ENCODE peak calls at places on chromosome 1, in ten cellular contexts. W is fibroblast of pulmonary artery; X is breast epithelium; O is Panc1; F is GM23338; R is fibroblast of mammary gland; V is GM20000; M is AG10803; Q is CD4-positive, alpha-beta T cell; N is A673. U is an unnamed sample.

GRCh38 chr1:7831458-7831857 is 21.4 kb downstream of the UTS2 start:
- DNase-seq in N (no peak), Q (no peak), O (no peak), W (no peak), M (no peak), V (no peak), X (no peak), R (no peak), F (no peak), U (no peak)

GRCh38 chr1:9111957-9112356 is 16.9 kb downstream of the GPR157 start:
- DNase-seq in F (no peak), X (peak), W (no peak), M (no peak), N (no peak), Q (no peak), O (no peak), R (no peak), V (no peak), U (no peak)

GRCh38 chr1:238673561-238673960 is 712.8 kb upstream of the CHRM3 start:
- DNase-seq in W (no peak), R (no peak), V (no peak), Q (no peak), X (no peak), M (no peak), F (peak), N (no peak), O (no peak), U (no peak)

GRCh38 chr1:187408217-187409004 is 579.7 kb downstream of the PLA2G4A start:
- DNase-seq in O (no peak), R (no peak), N (peak), Q (no peak), W (peak), F (no peak), M (peak), V (no peak), X (no peak), U (no peak)

GRCh38 chr1:10939654-10940450 is 72.6 kb upstream of the TARDBP start:
- DNase-seq in V (peak), O (no peak), W (no peak), X (no peak), F (no peak), R (no peak), M (peak), N (peak), Q (no peak), U (no peak)

GRCh38 chr1:39858315-39858714 is 25.0 kb downstream of the TRIT1 start:
- DNase-seq in W (no peak), R (no peak), X (no peak), N (no peak), V (no peak), F (no peak), M (no peak), O (no peak), Q (no peak), U (no peak)

GRCh38 chr1:39776400-39776713 is 5.2 kb upstream of the OXCT2 start:
- DNase-seq in R (no peak), F (no peak), V (peak), X (no peak), Q (no peak), O (no peak), M (no peak), N (no peak), W (no peak), U (peak)

GRCh38 chr1:87335175-87335992 is 6.7 kb downstream of the LMO4 start:
- DNase-seq in F (peak), R (no peak), W (peak), X (peak), M (peak), V (peak), O (no peak), Q (peak), N (peak), U (no peak)

GRCh38 chr1:4597020-4597419 is 57.4 kb upstream of the AJAP1 start:
- DNase-seq in F (no peak), Q (no peak), N (no peak), W (no peak), X (no peak), V (no peak), O (no peak), R (no peak), M (no peak), U (no peak)

GRCh38 chr1:230365723-230366307 is 60.3 kb downstream of the PGBD5 start:
- DNase-seq in M (no peak), X (no peak), R (no peak), O (no peak), W (no peak), N (no peak), Q (no peak), V (no peak), F (peak), U (no peak)

GRCh38 chr1:96722161-96722908 is 751 bp downstream of the PTBP2 start:
- DNase-seq in V (no peak), X (peak), Q (no peak), N (peak), W (peak), O (peak), R (peak), F (peak), M (peak), U (peak)

GRCh38 chr1:109091196-109092193 is 931 bp downstream of the TMEM167B start:
- DNase-seq in Q (no peak), R (peak), M (peak), W (peak), V (no peak), N (no peak), F (peak), X (no peak), O (no peak), U (no peak)

GRCh38 chr1:21099034-21099868 is 77.4 kb downstream of the EIF4G3 start:
- DNase-seq in O (no peak), M (no peak), W (peak), X (no peak), V (no peak), Q (no peak), N (no peak), F (no peak), R (peak), U (no peak)

GRCh38 chr1:24277420-24278169 is 41.6 kb upstream of the GRHL3 start:
- DNase-seq in O (no peak), M (peak), R (peak), N (peak), X (no peak), Q (no peak), V (peak), W (peak), F (no peak), U (no peak)

GRCh38 chr1:179141592-179142244 is 59.8 kb downstream of the TOR3A start:
- DNase-seq in F (no peak), M (peak), V (peak), Q (no peak), W (peak), N (peak), O (no peak), X (no peak), R (peak), U (no peak)

GRCh38 chr1:229689273-229689672 is 63.2 kb downstream of the URB2 start:
- DNase-seq in W (no peak), X (no peak), M (no peak), V (no peak), O (no peak), F (no peak), N (no peak), Q (no peak), R (no peak), U (no peak)

GRCh38 chr1:203828002-203828401 is 32.6 kb downstream of the ZBED6 start:
- DNase-seq in N (no peak), F (no peak), O (no peak), X (no peak), R (no peak), M (no peak), V (no peak), Q (no peak), W (no peak), U (no peak)

GRCh38 chr1:196423612-196424011 is 184.6 kb downstream of the KCNT2 start:
- DNase-seq in V (no peak), F (no peak), R (no peak), M (no peak), Q (no peak), N (no peak), X (no peak), O (no peak), W (peak), U (no peak)

GRCh38 chr1:193498088-193498605 is 311.7 kb upstream of the B3GALT2 start:
- DNase-seq in F (peak), M (no peak), Q (no peak), X (no peak), O (no peak), N (no peak), W (peak), V (no peak), R (no peak), U (no peak)

GRCh38 chr1:245677446-245678240 is 522.9 kb downstream of the KIF26B start:
- DNase-seq in W (peak), F (no peak), Q (no peak), O (no peak), M (peak), N (no peak), X (no peak), V (no peak), R (peak), U (no peak)

GRCh38 chr1:206469411-206469932 is 804 bp upstream of the IKBKE start:
- DNase-seq in F (peak), X (no peak), O (no peak), M (no peak), W (no peak), Q (peak), V (peak), R (no peak), N (no peak), U (no peak)

GRCh38 chr1:247357062-247357780 is 25.6 kb upstream of the ZNF496 start:
- DNase-seq in N (no peak), X (no peak), R (peak), W (peak), V (no peak), Q (no peak), M (no peak), O (no peak), F (peak), U (no peak)

GRCh38 chr1:20187103-20187812 is 940 bp upstream of the PLA2G2C start:
- DNase-seq in O (no peak), F (peak), M (no peak), V (no peak), Q (no peak), R (no peak), W (no peak), N (no peak), X (peak), U (no peak)

GRCh38 chr1:235583511-235584001 is 66.0 kb downstream of the GNG4 start:
- DNase-seq in W (no peak), F (no peak), V (no peak), X (peak), O (no peak), M (no peak), N (no peak), R (peak), Q (no peak), U (no peak)

GRCh38 chr1:51567653-51568052 is 48.6 kb upstream of the EPS15 start:
- DNase-seq in Q (no peak), R (peak), F (no peak), X (no peak), W (peak), N (no peak), V (no peak), M (peak), O (no peak), U (no peak)

GRCh38 chr1:51572365-51572764 is 44.5 kb upstream of the OSBPL9 start:
- DNase-seq in V (no peak), Q (no peak), R (no peak), F (no peak), N (no peak), W (no peak), X (no peak), O (no peak), M (no peak), U (no peak)

GRCh38 chr1:51568231-51568935 is 48.5 kb upstream of the OSBPL9 start:
- DNase-seq in M (no peak), Q (no peak), O (no peak), W (no peak), V (no peak), F (no peak), X (no peak), N (no peak), R (no peak), U (no peak)

GRCh38 chr1:51570063-51570720 is 46.7 kb upstream of the OSBPL9 start:
- DNase-seq in V (peak), F (no peak), Q (no peak), X (no peak), M (no peak), O (no peak), R (no peak), W (no peak), N (no peak), U (no peak)

DNA sequence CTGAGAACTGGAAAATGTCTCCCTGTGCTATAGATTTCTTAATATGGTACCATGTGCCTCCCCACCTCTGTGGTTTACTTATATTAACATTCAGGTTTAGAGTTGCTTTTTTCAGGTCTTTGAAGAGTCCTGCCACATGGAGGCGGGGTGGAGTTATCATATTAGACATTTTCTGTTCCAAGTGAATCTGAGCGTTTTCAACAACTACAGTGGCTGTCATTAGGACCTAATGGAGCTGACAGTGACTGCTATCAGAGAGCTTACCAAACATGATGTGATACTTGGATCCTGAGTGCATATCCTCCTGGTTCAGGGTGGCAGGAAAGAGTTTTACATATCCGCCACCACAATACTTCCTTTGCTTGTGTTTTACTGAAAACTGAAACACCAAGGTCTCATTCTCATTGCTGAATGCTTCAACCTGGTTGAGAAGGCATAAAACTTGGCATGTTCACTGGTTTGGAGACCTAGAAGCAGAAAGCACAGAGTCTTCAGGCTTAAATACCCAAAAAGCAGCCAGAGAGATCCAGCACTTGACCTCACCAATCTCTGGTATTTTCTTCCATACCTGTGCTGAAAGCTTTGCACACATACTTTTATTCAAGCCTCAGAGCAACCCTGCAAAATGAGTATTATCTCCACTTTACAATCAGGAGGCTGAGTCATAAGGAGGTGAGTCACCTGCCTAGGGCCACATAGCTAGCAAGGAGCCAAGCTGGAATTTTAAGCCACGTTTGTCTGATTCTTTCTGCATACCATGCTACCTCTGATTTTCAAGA is 47.4 kb upstream of the OSBPL9 start:
- DNase-seq in N (peak), F (peak), V (peak), O (peak), R (peak), X (peak), M (peak), W (peak), Q (no peak), U (no peak)
- TF ChIP-seq CTCF in N (peak), F (no peak), V (no peak), O (peak), R (peak), X (no peak), M (peak), W (peak), Q (no peak), U (no peak)

GRCh38 chr1:208080396-208081276 is 163.5 kb downstream of the PLXNA2 start:
- DNase-seq in O (no peak), N (no peak), V (no peak), W (no peak), F (no peak), X (no peak), M (no peak), R (no peak), Q (no peak), U (no peak)
- TF ChIP-seq CTCF in O (no peak), N (no peak), V (no peak), W (no peak), F (no peak), X (no peak), M (no peak), R (no peak), Q (no peak), U (no peak)

DNA sequence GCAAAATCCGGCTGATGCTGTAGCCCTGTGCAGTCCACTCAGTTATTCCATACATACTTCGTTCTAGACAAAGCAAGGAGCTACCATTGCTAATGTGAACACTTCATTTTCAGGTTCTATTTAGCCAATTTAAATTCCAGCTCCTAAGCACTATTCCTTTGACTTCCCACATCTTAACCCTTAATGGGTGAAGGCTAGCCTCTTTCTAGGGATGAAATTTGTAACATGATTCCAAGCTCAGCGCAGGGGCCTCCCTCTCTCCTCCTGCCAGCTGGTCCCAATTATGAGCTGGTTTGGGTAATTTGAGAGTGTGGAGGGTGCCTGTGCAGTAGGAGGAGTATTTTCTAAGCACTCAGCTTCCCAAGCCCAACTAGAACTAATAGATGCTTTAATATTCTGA is 53.9 kb upstream of the PTGFRN start:
- DNase-seq in R (peak), N (peak), O (no peak), Q (no peak), W (peak), F (no peak), V (no peak), M (peak), X (no peak), U (no peak)
- TF ChIP-seq CTCF in R (no peak), N (no peak), O (no peak), Q (no peak), W (no peak), F (no peak), V (no peak), M (peak), X (no peak), U (no peak)

GRCh38 chr1:2786329-2787162 is 14.9 kb downstream of the TTC34 start:
- DNase-seq in O (no peak), W (no peak), R (no peak), N (peak), V (peak), X (peak), M (no peak), Q (peak), F (peak), U (no peak)
- TF ChIP-seq CTCF in O (peak), W (no peak), R (peak), N (peak), V (peak), X (peak), M (no peak), Q (peak), F (peak), U (peak)

U was measured in ascending aorta.